ENCODE peak calls at places on chromosomes 4 and X, in eight cellular contexts. B is pancreas; J is colonic mucosa; X is esophagus muscularis mucosa; A is lung; P is PC-9; Z is cardiac muscle cell; O is CD4-positive, alpha-beta T cell. C is an unnamed sample. For H3K27me3, the result is how much of the 10 kb centered on the place peaks cover.

GRCh38 chr4:139630991-139631390 is 34.6 kb upstream of the MGST2 start:
- DNase-seq in P (no peak), J (no peak), O (no peak), X (no peak), B (no peak), Z (no peak), A (no peak), C (no peak)

GRCh38 chr4:21649691-21650090 is 298.9 kb downstream of the KCNIP4 start:
- DNase-seq in A (no peak), B (no peak), O (no peak), P (no peak), X (no peak), J (no peak), Z (no peak), C (no peak)

GRCh38 chr4:7805533-7806079 is 134.1 kb downstream of the AFAP1 start:
- DNase-seq in B (peak), P (peak), J (no peak), Z (peak), X (no peak), O (no peak), A (peak), C (no peak)

GRCh38 chr4:143762511-143762910 is 62.0 kb upstream of the FREM3 start:
- DNase-seq in A (no peak), J (no peak), B (no peak), Z (no peak), X (no peak), P (no peak), O (no peak), C (no peak)

GRCh38 chrX:148310402-148311200 is 189.8 kb upstream of the AFF2 start:
- DNase-seq in Z (no peak), J (no peak), P (no peak), A (no peak), O (peak), B (no peak), X (no peak), C (no peak)

GRCh38 chr4:38463268-38463958 is 200.6 kb upstream of the KLF3 start:
- DNase-seq in Z (no peak), A (no peak), J (no peak), X (no peak), O (no peak), B (no peak), P (no peak), C (no peak)

GRCh38 chr4:94889523-94889922 is 131.8 kb downstream of the BMPR1B start:
- DNase-seq in B (no peak), P (no peak), X (no peak), Z (peak), J (no peak), A (no peak), O (no peak), C (no peak)

GRCh38 chr4:7055111-7055989 is 12.2 kb downstream of the TADA2B start:
- DNase-seq in X (no peak), A (no peak), B (no peak), P (no peak), Z (no peak), O (no peak), J (no peak), C (no peak)

GRCh38 chr4:184688447-184688846 is 38.9 kb downstream of the PRIMPOL start:
- DNase-seq in P (peak), A (no peak), B (no peak), J (no peak), X (no peak), Z (peak), O (no peak), C (no peak)

GRCh38 chrX:135010921-135011320 is 11.4 kb downstream of the RTL8B start:
- DNase-seq in X (no peak), Z (no peak), B (no peak), P (no peak), J (no peak), A (no peak), O (no peak), C (no peak)

GRCh38 chr4:136369073-136369472 is 1163.2 kb downstream of the PCDH18 start:
- DNase-seq in P (no peak), A (no peak), J (no peak), B (no peak), Z (no peak), X (no peak), O (no peak), C (no peak)

GRCh38 chr4:75180217-75180616 is 247.3 kb downstream of the PARM1 start:
- DNase-seq in A (no peak), O (no peak), P (no peak), Z (no peak), J (no peak), B (no peak), X (no peak), C (no peak)

GRCh38 chrX:65745992-65746391 is 78.5 kb downstream of the MSN start:
- DNase-seq in X (no peak), B (no peak), Z (peak), P (no peak), A (no peak), O (no peak), J (no peak), C (no peak)

GRCh38 chr4:185520119-185520518 is 15.2 kb downstream of the PDLIM3 start:
- DNase-seq in J (no peak), B (no peak), O (no peak), X (no peak), P (no peak), Z (peak), A (no peak), C (no peak)

GRCh38 chr4:173960398-173960797 is 323.1 kb downstream of the FBXO8 start:
- DNase-seq in J (no peak), B (no peak), A (no peak), O (no peak), P (no peak), X (no peak), Z (no peak), C (no peak)

GRCh38 chrX:38514014-38514854 is 47.1 kb upstream of the TSPAN7 start:
- DNase-seq in B (no peak), P (no peak), X (no peak), J (no peak), Z (no peak), A (no peak), O (no peak), C (no peak)

GRCh38 chr4:55765070-55765469 is 54.5 kb upstream of the EXOC1L start:
- DNase-seq in Z (no peak), B (no peak), J (no peak), P (no peak), O (no peak), A (no peak), X (no peak), C (no peak)

GRCh38 chr4:1216869-1217294 is 32.0 kb downstream of the CTBP1 start:
- DNase-seq in X (no peak), Z (no peak), A (no peak), J (no peak), B (no peak), P (no peak), O (peak), C (peak)

GRCh38 chr4:94548571-94548970 is 96.8 kb downstream of the PDLIM5 start:
- DNase-seq in X (no peak), A (no peak), Z (peak), P (peak), O (no peak), B (no peak), J (no peak), C (no peak)

GRCh38 chrX:101208152-101208905 is 11.3 kb upstream of the DRP2 start:
- DNase-seq in A (no peak), X (no peak), B (no peak), O (no peak), Z (peak), J (no peak), P (no peak), C (no peak)

GRCh38 chr4:21522296-21522695 is 426.3 kb downstream of the KCNIP4 start:
- DNase-seq in O (no peak), Z (no peak), X (no peak), P (no peak), B (no peak), J (no peak), A (no peak), C (no peak)

GRCh38 chr4:946517-947471 is 14.5 kb downstream of the TMEM175 start:
- DNase-seq in P (no peak), B (no peak), J (no peak), A (no peak), X (no peak), Z (no peak), O (no peak), C (no peak)

GRCh38 chrX:48703642-48704481 is 7.3 kb downstream of the SUV39H1 start:
- DNase-seq in A (no peak), J (peak), B (no peak), P (peak), O (no peak), Z (peak), X (no peak), C (no peak)

GRCh38 chr4:169009281-169010124 is 552 bp downstream of the CBR4 start:
- DNase-seq in A (peak), X (no peak), Z (peak), J (peak), B (peak), O (peak), P (peak), C (peak)

GRCh38 chr4:134282680-134283079 is 81.1 kb upstream of the PABPC4L start:
- DNase-seq in J (no peak), X (no peak), P (no peak), Z (no peak), O (no peak), B (no peak), A (no peak), C (no peak)

GRCh38 chrX:41661366-41662095 is 27.2 kb upstream of the GPR34 start:
- DNase-seq in A (no peak), J (no peak), P (no peak), X (no peak), Z (peak), O (no peak), B (no peak), C (no peak)

GRCh38 chr4:76213415-76214268 is at the start of gene SCARB2:
- DNase-seq in A (peak), B (peak), X (peak), J (peak), P (peak), Z (peak), O (peak), C (peak)

GRCh38 chr4:54226399-54227260 is 2.5 kb upstream of the PDGFRA start:
- DNase-seq in Z (peak), P (no peak), B (no peak), J (peak), X (no peak), O (no peak), A (peak), C (no peak)

GRCh38 chr4:42615131-42615776 is 41.7 kb downstream of the ATP8A1 start:
- DNase-seq in X (no peak), Z (no peak), A (no peak), J (no peak), P (no peak), B (no peak), O (no peak), C (no peak)

GRCh38 chr4:151678048-151678853 is 82.6 kb downstream of the GATB start:
- DNase-seq in P (no peak), B (no peak), O (no peak), Z (no peak), X (no peak), J (no peak), A (no peak), C (no peak)

GRCh38 chr4:62797221-62797620 is 1597.1 kb downstream of the ADGRL3 start:
- DNase-seq in A (no peak), Z (no peak), B (no peak), P (no peak), X (no peak), O (no peak), J (no peak), C (no peak)

DNA sequence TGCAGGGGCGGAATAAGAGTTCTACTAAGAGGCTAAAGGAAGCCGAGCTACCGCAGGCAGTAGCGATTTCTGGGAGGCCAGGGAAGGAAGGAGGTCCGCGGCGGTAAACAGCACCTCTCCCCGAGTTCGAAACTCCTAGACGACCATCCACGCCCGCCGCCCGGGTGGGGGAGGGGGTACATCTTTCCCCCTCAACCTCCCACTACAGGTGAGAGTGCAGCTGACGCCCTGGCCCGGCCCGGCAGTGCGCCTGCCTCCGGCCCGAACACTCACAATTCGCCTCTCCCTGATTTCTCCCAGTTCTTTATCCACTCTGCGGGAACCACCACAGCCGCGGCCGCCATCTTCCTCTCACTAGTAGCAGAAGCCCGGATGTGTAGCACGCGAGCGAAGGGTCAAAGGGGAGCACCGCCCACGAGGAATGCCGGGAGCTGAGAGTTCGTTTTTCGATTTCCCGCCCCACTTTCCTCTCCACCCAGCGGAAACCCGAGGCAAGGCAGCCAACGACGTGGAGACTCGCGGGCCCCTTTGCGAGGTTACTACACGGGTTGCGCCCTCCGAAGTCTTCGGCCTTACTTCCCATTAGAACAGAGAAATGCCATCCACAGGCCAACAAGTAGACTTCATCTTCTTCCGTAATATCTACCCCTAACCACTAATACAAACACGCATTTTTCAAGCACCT is at the start of gene THOC2:
- DNase-seq in A (peak), J (peak), B (peak), Z (peak), X (peak), P (peak), O (peak), C (peak)
- TF ChIP-seq CTCF in A (no peak), J (peak), B (no peak), Z (peak), X (peak), P (peak), O (no peak), C (peak)

GRCh38 chrX:18174209-18174608 is 46.5 kb downstream of the BEND2 start:
- DNase-seq in X (no peak), Z (no peak), A (no peak), P (no peak), J (no peak), O (no peak), B (no peak), C (no peak)
- H3K27me3 ChIP-seq in X (under half), Z (under half), A (under half), P (under half), J (under half), O (under half), B (under half), C (under half)

DNA sequence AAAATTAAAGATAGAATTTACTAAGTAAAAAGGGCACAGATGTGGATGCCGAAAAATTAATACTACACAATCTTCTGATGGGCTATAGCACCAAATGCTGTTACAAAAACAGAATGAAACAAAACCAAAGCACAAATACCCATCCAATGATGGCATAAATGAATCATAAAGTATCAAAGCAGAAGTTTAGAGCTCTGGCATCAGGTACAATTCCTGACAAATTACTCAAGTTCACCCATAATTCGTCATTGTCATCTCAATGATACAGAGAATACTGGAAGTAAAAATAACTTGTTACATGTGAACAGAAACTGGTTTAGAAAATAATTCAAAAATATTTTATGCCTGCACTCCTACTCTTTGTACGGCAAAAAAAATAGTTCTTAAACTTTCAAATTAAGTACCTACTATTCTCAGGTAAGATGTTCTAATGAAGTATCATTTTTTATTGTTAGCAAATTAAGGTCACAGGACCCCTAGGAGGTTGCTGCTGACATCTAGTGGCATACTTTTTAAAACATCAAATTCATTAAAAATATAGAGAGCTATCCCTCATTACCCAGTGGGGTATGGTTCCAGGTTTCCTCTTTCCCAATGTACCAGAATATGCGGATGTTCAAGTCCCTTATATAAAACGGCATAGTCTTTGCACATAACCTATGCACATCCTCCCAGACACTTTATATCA is 126.1 kb downstream of the INPP4B start:
- DNase-seq in A (no peak), X (no peak), Z (peak), O (no peak), B (no peak), J (no peak), P (no peak), C (no peak)
- TF ChIP-seq CTCF in A (no peak), X (peak), Z (peak), O (peak), B (no peak), J (peak), P (peak), C (peak)

DNA sequence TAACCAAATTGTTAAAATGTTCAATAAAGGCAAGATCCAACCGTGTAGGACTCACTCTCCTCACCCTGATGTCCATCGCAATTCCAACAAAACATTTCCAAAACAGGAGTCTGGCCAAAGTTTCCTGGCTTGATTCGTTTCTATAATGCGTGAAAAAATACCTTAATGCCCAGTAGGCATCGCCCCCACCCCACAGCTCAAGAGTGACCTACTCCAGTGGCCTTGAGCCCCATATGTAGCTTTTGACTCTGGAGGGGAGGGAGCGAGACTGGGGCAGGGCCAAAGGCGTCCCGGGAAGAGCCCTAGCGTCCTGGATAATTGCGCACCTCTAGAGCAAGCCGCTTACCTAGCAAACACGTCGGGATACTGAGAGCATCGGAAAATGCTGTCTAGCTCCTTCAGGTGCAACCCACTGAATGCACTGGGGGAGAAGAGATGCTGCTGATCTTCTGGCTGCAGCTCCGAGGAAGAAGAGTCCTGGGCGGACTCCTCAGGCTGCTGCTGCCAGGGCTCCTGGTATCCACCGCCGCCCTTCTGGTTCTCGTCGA is 55.6 kb upstream of the NKAP start:
- DNase-seq in B (no peak), P (no peak), X (no peak), O (no peak), A (no peak), J (no peak), Z (no peak), C (no peak)
- H3K27me3 ChIP-seq in B (under half), P (under half), X (half or more), O (half or more), A (under half), J (under half), Z (half or more), C (under half)

GRCh38 chr4:26055855-26056254 is 141.8 kb downstream of the SMIM20 start:
- DNase-seq in A (no peak), P (no peak), X (no peak), Z (no peak), J (no peak), O (no peak), B (no peak), C (no peak)
- TF ChIP-seq CTCF in A (no peak), P (no peak), X (no peak), Z (no peak), J (no peak), O (no peak), B (no peak), C (peak)

GRCh38 chr4:92305148-92305877 is 1.5 kb downstream of the GRID2 start:
- DNase-seq in Z (peak), O (no peak), B (peak), A (peak), X (peak), J (no peak), P (peak), C (no peak)

GRCh38 chr4:92304073-92304472 is 307 bp downstream of the GRID2 start:
- DNase-seq in P (no peak), A (no peak), J (no peak), X (no peak), B (no peak), Z (no peak), O (no peak), C (no peak)

GRCh38 chr4:92303621-92304027 is at the start of gene GRID2:
- DNase-seq in X (no peak), O (no peak), B (no peak), P (peak), Z (peak), A (no peak), J (no peak), C (no peak)

GRCh38 chr4:92305878-92306520 is 2.2 kb downstream of the GRID2 start:
- DNase-seq in Z (no peak), P (no peak), X (no peak), B (no peak), A (no peak), O (no peak), J (no peak), C (no peak)

GRCh38 chr4:92304636-92305035 is 870 bp downstream of the GRID2 start:
- DNase-seq in A (no peak), B (no peak), P (no peak), X (no peak), O (no peak), J (no peak), Z (peak), C (no peak)
- H3K27me3 ChIP-seq in A (under half), B (under half), P (under half), X (half or more), O (under half), J (under half), Z (under half), C (under half)

DNA sequence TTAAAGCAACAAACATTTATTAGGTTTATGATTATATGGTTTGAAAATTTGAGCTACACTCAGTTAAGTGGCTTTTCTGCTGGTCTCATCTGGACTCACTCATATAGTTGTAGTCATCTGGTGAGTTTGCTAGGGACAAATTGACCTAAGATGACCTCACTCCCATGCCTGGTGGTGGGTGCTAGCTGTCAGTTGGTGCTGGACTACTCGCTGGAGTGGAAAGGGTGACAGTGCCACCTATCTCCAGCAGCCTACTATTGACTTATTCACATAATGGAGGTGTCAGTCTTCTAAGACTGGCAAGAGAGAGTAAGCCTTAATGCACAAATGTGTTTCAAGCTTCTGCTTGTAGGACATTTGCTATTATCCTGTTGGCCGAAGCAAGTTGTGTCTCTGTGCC is 88.2 kb downstream of the TASL start:
- DNase-seq in X (no peak), O (no peak), B (no peak), J (no peak), Z (no peak), P (peak), A (no peak), C (no peak)
- TF ChIP-seq CTCF in X (no peak), O (no peak), B (no peak), J (no peak), Z (no peak), P (peak), A (no peak), C (peak)

DNA sequence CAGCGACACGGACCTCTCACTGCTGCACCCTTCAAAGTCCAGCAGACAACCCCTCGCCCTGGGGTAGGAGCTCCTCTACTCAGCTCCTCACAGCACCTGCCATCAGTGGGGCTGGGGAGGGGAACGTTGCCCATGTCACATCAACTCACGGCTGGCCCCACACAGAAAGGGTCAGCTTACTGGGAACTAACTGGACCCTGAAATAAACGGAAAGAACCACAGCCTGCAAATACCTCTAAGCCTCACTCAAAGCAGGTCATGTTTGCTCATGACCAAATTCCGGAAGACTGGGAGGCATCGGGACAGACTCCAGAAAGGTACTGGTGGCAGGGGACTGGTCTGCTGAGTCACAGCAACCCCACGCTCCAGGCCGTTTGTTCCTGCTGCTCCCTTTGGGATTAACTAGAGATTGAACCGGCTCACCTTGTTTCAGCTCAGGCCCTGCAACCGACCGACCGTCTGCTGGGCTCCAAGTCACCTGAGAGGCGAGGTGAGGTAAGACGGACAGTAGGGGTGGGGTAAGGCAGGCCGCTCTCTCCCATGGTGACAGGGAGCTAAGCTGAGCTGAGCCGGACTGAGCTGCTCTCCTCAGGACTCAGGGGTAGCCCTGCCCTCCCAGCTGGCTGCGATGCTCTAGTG is 5.6 kb downstream of the G6PD start:
- DNase-seq in Z (no peak), P (peak), X (no peak), A (peak), O (no peak), J (no peak), B (no peak), C (no peak)
- H3K27me3 ChIP-seq in Z (under half), P (under half), X (under half), A (under half), O (under half), J (under half), B (under half), C (under half)